ENCODE peak calls at places on chromosomes 5 and 9, in four cellular contexts. B is WTC11, A is K562, P is HepG2. H is an unnamed sample.

GRCh38 chr9:92187989-92188714 is 72.9 kb upstream of the SPTLC1 start:
- DNase-seq in B (no peak), P (no peak), A (no peak), H (no peak)

GRCh38 chr5:145471831-145472616 is 363.1 kb downstream of the PRELID2 start:
- DNase-seq in B (no peak), P (no peak), A (peak), H (no peak)

GRCh38 chr5:140840978-140841962 is at the start of gene PCDHA8:
- DNase-seq in P (peak), A (peak), B (peak), H (peak)

GRCh38 chr9:122252796-122253195 is 11.8 kb downstream of the RBM18 start:
- DNase-seq in P (no peak), A (no peak), B (no peak), H (no peak)

GRCh38 chr9:115882911-115883310 is 270.7 kb upstream of the PAPPA start:
- DNase-seq in B (no peak), P (no peak), A (no peak), H (no peak)

GRCh38 chr9:133148351-133149129 is 15.2 kb downstream of the GBGT1 start:
- DNase-seq in A (peak), B (no peak), P (no peak), H (no peak)

GRCh38 chr9:19155106-19155999 is 28.1 kb upstream of the PLIN2 start:
- DNase-seq in A (no peak), B (no peak), P (no peak), H (no peak)

GRCh38 chr9:131999692-132000551 is 79.7 kb downstream of the MED27 start:
- DNase-seq in A (no peak), B (no peak), P (no peak), H (no peak)

GRCh38 chr5:78002690-78003089 is 226.6 kb upstream of the TBCA start:
- DNase-seq in A (no peak), B (no peak), P (no peak), H (no peak)

GRCh38 chr9:75855509-75855908 is 35.0 kb upstream of the PCSK5 start:
- DNase-seq in P (peak), B (no peak), A (peak), H (peak)

GRCh38 chr5:169303119-169303515 is 2.2 kb upstream of the SLIT3 start:
- DNase-seq in P (no peak), B (no peak), A (no peak), H (no peak)

DNA sequence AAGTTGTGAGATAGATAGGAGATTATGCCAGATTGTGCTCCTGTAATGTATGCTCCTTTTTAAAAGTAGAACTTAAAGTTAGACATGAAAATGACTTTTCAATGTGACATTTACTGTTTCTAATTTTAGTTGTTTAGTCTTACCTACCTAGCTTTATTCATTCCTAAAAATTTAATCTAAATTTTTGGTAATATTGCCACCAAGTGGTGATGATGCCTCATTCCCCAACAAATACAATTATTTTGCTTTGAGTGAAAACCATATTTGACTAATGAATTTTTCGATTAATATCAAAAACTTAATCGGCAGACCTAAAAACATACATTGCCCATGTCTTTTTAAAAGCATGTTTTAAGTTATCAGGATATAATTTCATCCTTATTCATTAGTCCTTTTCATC is 25.6 kb downstream of the PPWD1 start:
- DNase-seq in P (no peak), B (no peak), A (no peak), H (no peak)
- TF ChIP-seq ELF4 in P (no peak), B (no peak), A (no peak), H (no peak)

DNA sequence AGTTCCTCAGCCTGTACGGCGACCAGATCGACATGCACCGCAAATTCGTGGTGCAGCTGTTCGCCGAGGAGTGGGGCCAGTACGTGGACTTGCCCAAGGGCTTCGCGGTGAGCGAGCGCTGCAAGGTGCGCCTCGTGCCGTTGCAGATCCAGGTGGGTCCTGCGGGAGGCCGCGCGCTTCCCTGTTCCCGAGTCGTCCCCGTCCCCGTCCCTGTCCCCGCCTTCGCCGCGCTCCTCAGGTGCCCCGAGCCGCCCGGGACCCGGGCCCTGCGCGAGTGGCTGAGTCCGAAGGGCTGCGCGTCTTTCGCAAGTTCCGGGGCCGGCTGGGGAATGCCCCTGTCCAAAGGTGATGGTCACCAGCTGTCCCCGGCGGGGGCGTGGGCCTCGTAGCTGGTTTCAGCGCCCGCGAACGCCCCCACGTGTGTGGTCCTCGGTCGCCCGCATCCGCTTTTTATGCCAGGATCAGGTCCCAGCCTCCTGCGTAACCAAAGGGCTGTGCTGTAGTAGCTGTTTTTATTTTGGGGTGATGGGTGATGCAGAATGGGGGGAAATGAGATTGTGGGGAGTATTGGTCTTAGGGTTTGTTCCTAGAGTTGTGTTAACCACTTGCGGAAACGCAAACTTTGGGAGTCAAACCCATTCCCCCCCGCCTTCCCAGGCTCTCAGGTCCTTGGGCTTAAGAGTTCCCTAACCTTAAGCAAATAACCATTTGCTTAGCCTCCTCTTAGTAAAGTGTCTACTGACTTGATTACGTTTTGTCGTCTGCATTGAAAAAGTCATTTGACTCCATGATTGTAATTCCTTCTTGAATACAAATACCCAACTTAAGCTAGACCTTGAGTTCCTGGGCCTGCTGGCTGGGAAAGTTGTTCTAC is 612 bp downstream of the ISOC1 start:
- DNase-seq in B (peak), A (peak), P (peak), H (peak)
- TF ChIP-seq ELF4 in B (no peak), A (no peak), P (no peak), H (no peak)

DNA sequence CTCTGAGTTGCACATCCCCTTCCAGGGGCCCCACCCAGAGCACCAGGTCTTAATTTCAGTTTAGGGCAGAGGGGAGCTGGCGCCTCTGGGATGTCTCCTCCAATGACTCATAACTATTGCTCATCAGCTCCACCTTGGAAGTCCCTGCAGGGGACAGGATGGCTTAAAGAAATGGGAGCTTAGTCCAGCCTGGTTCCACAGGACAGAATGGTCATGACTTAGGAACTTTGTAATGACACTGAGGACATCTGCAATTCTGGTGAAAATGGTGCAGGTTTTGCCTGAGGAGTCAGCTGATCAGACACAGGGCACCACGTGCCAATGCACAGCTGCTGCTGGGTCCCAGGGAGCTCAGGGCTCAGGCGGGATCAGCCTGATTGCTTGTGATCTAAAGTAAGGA is 16.4 kb upstream of the PPP1R26 start:
- DNase-seq in A (peak), P (no peak), B (no peak), H (no peak)
- TF ChIP-seq ELF4 in A (no peak), P (no peak), B (no peak), H (no peak)

DNA sequence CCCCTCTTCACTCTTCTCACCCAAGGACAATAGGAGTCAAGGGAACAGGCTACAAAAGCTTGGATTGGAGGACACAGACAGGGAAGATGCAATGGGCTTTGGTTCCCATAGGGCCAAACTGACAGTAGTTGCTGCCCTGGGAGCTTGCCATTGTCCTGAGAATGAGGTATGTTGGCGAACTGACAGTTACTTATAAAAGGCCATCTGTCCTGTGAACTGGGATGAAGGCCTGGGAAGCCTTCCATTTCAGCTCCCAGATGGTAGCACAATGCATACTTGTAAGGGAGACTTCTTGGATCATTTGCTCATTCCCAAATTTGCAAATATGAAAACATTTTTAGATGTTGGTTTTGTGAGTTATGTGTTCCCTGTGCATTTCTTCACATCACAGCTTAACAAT is 88.9 kb downstream of the SNCAIP start:
- DNase-seq in A (no peak), B (no peak), P (no peak), H (no peak)
- TF ChIP-seq ELF4 in A (no peak), B (no peak), P (no peak), H (no peak)

GRCh38 chr9:136539427-136540412 is 6.1 kb downstream of the NOTCH1 start:
- DNase-seq in B (peak), P (no peak), A (peak), H (no peak)

GRCh38 chr9:136536721-136537241 is 9.1 kb downstream of the NOTCH1 start:
- DNase-seq in B (no peak), P (no peak), A (no peak), H (no peak)

GRCh38 chr9:136537896-136538598 is 7.8 kb downstream of the NOTCH1 start:
- DNase-seq in B (no peak), P (no peak), A (no peak), H (no peak)

GRCh38 chr9:136537411-136537810 is 8.4 kb downstream of the NOTCH1 start:
- DNase-seq in B (no peak), P (no peak), A (no peak), H (no peak)

DNA sequence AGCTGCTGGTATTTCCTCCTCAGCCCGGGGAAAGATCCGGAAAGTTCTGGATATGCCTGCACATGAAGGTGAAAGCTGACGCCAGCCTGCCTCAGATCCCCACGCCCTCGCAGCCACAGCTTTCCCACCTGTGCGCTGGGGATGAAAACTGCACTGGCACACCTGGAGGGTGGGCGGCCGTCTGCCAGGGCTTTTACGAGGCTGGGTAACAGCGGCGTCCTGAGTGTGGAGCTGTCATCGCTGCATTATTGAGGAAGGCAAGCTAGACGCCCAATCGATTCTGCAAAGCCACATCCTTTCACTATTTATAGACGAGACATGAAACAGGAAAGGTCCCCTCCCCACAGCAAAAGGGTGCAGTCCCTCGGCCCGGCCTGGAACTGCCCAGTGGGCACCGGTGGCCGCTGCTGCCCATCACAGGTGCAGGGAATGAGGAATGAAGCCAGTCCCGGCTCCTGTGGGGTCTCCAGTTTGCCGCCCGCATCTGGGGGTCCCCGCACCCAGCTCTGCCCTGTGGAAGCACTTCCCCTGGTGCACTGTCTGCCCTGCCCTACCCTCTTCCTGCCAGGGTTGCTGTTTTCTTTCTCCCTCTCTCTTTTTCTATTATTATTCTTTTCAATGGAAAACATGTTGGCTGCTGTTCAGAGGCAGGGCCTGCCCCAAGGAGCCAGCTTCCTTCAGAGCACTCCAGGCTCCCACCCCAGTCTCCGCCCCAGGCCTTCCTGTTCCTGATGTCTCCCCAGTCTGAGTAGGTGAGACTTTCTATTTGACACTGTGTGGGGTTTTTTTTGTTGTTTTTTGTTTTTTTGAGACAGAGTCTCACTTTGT is 7.0 kb downstream of the NOTCH1 start:
- DNase-seq in A (no peak), P (no peak), B (no peak), H (no peak)
- TF ChIP-seq ELF4 in A (no peak), P (no peak), B (no peak), H (no peak)

GRCh38 chr5:113294341-113295110 is 140.3 kb downstream of the TSSK1B start:
- DNase-seq in B (peak), A (peak), P (no peak), H (peak)

GRCh38 chr5:113292535-113292934 is 142.3 kb downstream of the TSSK1B start:
- DNase-seq in P (no peak), B (no peak), A (no peak), H (no peak)

GRCh38 chr5:113293613-113294340 is 141.0 kb downstream of the TSSK1B start:
- DNase-seq in A (no peak), P (no peak), B (peak), H (no peak)

GRCh38 chr5:113295111-113295539 is 139.7 kb downstream of the TSSK1B start:
- DNase-seq in A (no peak), B (no peak), P (no peak), H (peak)

GRCh38 chr5:113293068-113293571 is 141.7 kb downstream of the TSSK1B start:
- DNase-seq in P (no peak), B (peak), A (no peak), H (no peak)
- TF ChIP-seq ELF4 in P (no peak), B (no peak), A (no peak), H (no peak)

DNA sequence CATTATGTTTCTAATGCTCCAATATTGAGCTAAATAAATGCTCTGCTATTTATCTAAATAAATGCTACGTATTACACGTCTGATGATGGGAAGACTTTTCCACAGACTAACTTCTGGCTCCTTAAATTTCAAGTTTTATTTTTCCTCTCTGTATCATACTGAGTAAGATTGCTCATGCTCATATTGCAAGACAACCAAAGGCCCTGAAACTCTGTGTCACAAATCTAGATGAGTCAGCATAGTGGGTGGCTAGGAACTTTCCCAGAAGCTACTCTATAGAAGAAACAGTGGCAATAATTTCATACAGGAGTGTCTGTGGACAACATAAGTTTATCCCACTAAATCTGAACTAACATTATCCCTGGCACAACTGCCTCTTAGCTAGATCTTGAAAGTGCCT is 53.0 kb upstream of the RFX3 start:
- DNase-seq in P (no peak), A (peak), B (no peak), H (no peak)
- TF ChIP-seq ELF4 in P (no peak), A (no peak), B (no peak), H (no peak)

DNA sequence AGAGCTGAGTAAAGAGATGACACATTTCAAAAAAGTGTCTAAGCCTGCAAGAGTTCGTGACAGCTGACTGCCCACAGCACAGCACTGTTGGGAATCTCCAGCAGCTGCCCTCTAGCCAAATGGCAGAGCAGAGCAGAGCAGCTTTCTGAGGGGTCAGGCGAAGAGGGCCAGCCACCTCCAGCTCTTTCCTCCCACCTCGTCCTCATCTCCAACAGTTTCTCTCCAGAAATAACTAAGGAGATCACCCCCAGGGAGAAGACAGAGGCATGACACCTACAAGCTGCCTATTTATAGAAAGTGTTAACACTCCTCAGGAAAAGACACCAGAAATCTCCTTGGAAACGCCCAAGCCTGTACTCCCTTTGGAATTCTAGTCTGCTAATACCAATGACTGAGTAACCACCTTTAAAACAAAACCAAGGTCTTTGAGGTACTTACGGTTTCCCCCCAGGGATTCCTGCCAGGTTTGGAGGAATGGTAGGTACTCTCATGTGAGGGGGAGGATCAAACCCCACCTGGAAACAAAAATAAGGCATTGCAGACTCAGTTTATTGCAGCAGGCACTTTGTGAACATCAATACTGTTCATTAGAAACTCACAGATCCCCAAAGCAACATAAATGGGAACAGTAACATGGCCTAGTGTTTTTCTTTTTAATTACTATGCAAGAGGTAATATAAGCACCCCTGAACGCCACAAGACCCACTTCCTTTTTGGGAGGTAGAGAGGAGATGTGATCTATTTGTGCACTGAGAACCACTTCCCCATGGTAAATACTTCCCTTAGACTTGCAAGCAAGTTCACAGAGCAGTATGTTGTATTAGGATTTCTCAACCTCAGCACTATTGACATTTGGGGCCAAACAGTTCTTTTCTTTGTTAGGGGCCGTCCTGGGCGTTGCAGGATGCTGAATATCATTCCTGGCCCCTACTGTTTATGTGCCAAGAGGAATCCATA is 79.3 kb downstream of the TLE1 start:
- DNase-seq in P (peak), A (no peak), B (no peak), H (no peak)
- TF ChIP-seq ELF4 in P (no peak), A (no peak), B (no peak), H (no peak)

GRCh38 chr5:57482671-57483106 is at the start of gene ACTBL2:
- DNase-seq in P (no peak), A (no peak), B (no peak), H (no peak)
- TF ChIP-seq ELF4 in P (no peak), A (no peak), B (no peak), H (no peak)